ENCODE peak calls at places on chromosomes 4 and X, in nine cellular contexts. One of them, this sample, is unnamed.
A peak's percentile ranks its signal among the peaks of the same experiment; 100 is the strongest.

GRCh38 chr4:71186257-71186565 is 152.6 kb upstream of the SLC4A4 start:
- DNase-seq in ovary: no peak
- DNase-seq in fibroblast of the aortic adventitia: no peak
- DNase-seq in vagina: no peak
- DNase-seq in ascending aorta: no peak
- DNase-seq in AG04450: no peak
- DNase-seq in tibial nerve: no peak
- DNase-seq in fibroblast of lung: no peak
- DNase-seq in kidney epithelial cell: no peak
- DNase-seq in this sample: no peak

GRCh38 chrX:134603806-134604700 is 54.2 kb downstream of the PLAC1 start:
- DNase-seq in ovary: peak; percentile 41
- DNase-seq in fibroblast of the aortic adventitia: peak; percentile 95
- DNase-seq in vagina: no peak
- DNase-seq in ascending aorta: no peak
- DNase-seq in AG04450: peak; percentile 70
- DNase-seq in tibial nerve: no peak
- DNase-seq in fibroblast of lung: peak; percentile 93
- DNase-seq in kidney epithelial cell: no peak
- DNase-seq in this sample: peak; percentile 75

GRCh38 chr4:83454626-83455025 is 997 bp downstream of the HELQ start:
- DNase-seq in ovary: no peak
- DNase-seq in fibroblast of the aortic adventitia: peak; percentile 33
- DNase-seq in vagina: no peak
- DNase-seq in ascending aorta: no peak
- DNase-seq in AG04450: no peak
- DNase-seq in tibial nerve: no peak
- DNase-seq in fibroblast of lung: peak; percentile 16
- DNase-seq in kidney epithelial cell: no peak
- DNase-seq in this sample: peak; percentile 8

GRCh38 chr4:122652379-122652778 is 31.5 kb upstream of the IL21 start:
- DNase-seq in ovary: peak; percentile 37
- DNase-seq in fibroblast of the aortic adventitia: peak; percentile 88
- DNase-seq in vagina: no peak
- DNase-seq in ascending aorta: peak; percentile 61
- DNase-seq in AG04450: peak; percentile 44
- DNase-seq in tibial nerve: no peak
- DNase-seq in fibroblast of lung: peak; percentile 87
- DNase-seq in kidney epithelial cell: no peak
- DNase-seq in this sample: peak; percentile 79

GRCh38 chr4:4591071-4591470 is 49.2 kb upstream of the STX18 start:
- DNase-seq in ovary: no peak
- DNase-seq in fibroblast of the aortic adventitia: peak; percentile 27
- DNase-seq in vagina: no peak
- DNase-seq in ascending aorta: no peak
- DNase-seq in AG04450: no peak
- DNase-seq in tibial nerve: no peak
- DNase-seq in fibroblast of lung: no peak
- DNase-seq in kidney epithelial cell: no peak
- DNase-seq in this sample: no peak

GRCh38 chr4:53476232-53477037 is 99.0 kb downstream of the FIP1L1 start:
- DNase-seq in ovary: no peak
- DNase-seq in fibroblast of the aortic adventitia: peak; percentile 99
- DNase-seq in vagina: no peak
- DNase-seq in ascending aorta: peak; percentile 85
- DNase-seq in AG04450: peak; percentile 95
- DNase-seq in tibial nerve: no peak
- DNase-seq in fibroblast of lung: peak; percentile 97
- DNase-seq in kidney epithelial cell: peak; percentile 87
- DNase-seq in this sample: peak; percentile 96

GRCh38 chrX:13092455-13092941 is 48.1 kb upstream of the FAM9C start:
- DNase-seq in ovary: no peak
- DNase-seq in fibroblast of the aortic adventitia: no peak
- DNase-seq in vagina: no peak
- DNase-seq in ascending aorta: peak; percentile 70
- DNase-seq in AG04450: no peak
- DNase-seq in tibial nerve: no peak
- DNase-seq in fibroblast of lung: no peak
- DNase-seq in kidney epithelial cell: no peak
- DNase-seq in this sample: no peak

GRCh38 chr4:179569549-179569948 is 2127.3 kb upstream of the AGA start:
- DNase-seq in ovary: no peak
- DNase-seq in fibroblast of the aortic adventitia: no peak
- DNase-seq in vagina: no peak
- DNase-seq in ascending aorta: no peak
- DNase-seq in AG04450: no peak
- DNase-seq in tibial nerve: no peak
- DNase-seq in fibroblast of lung: no peak
- DNase-seq in kidney epithelial cell: no peak
- DNase-seq in this sample: no peak

GRCh38 chrX:139290310-139290709 is 240.2 kb upstream of the F9 start:
- DNase-seq in ovary: no peak
- DNase-seq in fibroblast of the aortic adventitia: no peak
- DNase-seq in vagina: no peak
- DNase-seq in ascending aorta: no peak
- DNase-seq in AG04450: no peak
- DNase-seq in tibial nerve: no peak
- DNase-seq in fibroblast of lung: no peak
- DNase-seq in kidney epithelial cell: peak; percentile 9
- DNase-seq in this sample: no peak

GRCh38 chrX:64570204-64570603 is 175.0 kb upstream of the MTMR8 start:
- DNase-seq in ovary: no peak
- DNase-seq in fibroblast of the aortic adventitia: no peak
- DNase-seq in vagina: no peak
- DNase-seq in ascending aorta: no peak
- DNase-seq in AG04450: no peak
- DNase-seq in tibial nerve: no peak
- DNase-seq in fibroblast of lung: no peak
- DNase-seq in kidney epithelial cell: no peak
- DNase-seq in this sample: no peak

GRCh38 chr4:183140911-183141320 is 41.9 kb downstream of the WWC2 start:
- DNase-seq in ovary: no peak
- DNase-seq in fibroblast of the aortic adventitia: peak; percentile 71
- DNase-seq in vagina: no peak
- DNase-seq in ascending aorta: no peak
- DNase-seq in AG04450: no peak
- DNase-seq in tibial nerve: no peak
- DNase-seq in fibroblast of lung: no peak
- DNase-seq in kidney epithelial cell: no peak
- DNase-seq in this sample: peak; percentile 77

GRCh38 chr4:176001171-176002006 is 64.3 kb upstream of the WDR17 start:
- DNase-seq in ovary: peak; percentile 26
- DNase-seq in fibroblast of the aortic adventitia: peak; percentile 11
- DNase-seq in vagina: no peak
- DNase-seq in ascending aorta: no peak
- DNase-seq in AG04450: no peak
- DNase-seq in tibial nerve: no peak
- DNase-seq in fibroblast of lung: peak; percentile 34
- DNase-seq in kidney epithelial cell: peak; percentile 10
- DNase-seq in this sample: peak; percentile 5

GRCh38 chrX:40580537-40581332 is at the start of gene ATP6AP2:
- DNase-seq in ovary: peak; percentile 90
- DNase-seq in fibroblast of the aortic adventitia: peak; percentile 91
- DNase-seq in vagina: peak; percentile 97
- DNase-seq in ascending aorta: peak; percentile 96
- DNase-seq in AG04450: peak; percentile 74
- DNase-seq in tibial nerve: peak; percentile 80
- DNase-seq in fibroblast of lung: peak; percentile 91
- DNase-seq in kidney epithelial cell: peak; percentile 70
- DNase-seq in this sample: peak; percentile 85

GRCh38 chrX:40579139-40579538 is 1.6 kb upstream of the ATP6AP2 start:
- DNase-seq in ovary: no peak
- DNase-seq in fibroblast of the aortic adventitia: no peak
- DNase-seq in vagina: no peak
- DNase-seq in ascending aorta: no peak
- DNase-seq in AG04450: no peak
- DNase-seq in tibial nerve: no peak
- DNase-seq in fibroblast of lung: no peak
- DNase-seq in kidney epithelial cell: no peak
- DNase-seq in this sample: no peak

GRCh38 chrX:40579880-40580536 is 762 bp upstream of the ATP6AP2 start:
- DNase-seq in ovary: no peak
- DNase-seq in fibroblast of the aortic adventitia: no peak
- DNase-seq in vagina: no peak
- DNase-seq in ascending aorta: no peak
- DNase-seq in AG04450: no peak
- DNase-seq in tibial nerve: no peak
- DNase-seq in fibroblast of lung: no peak
- DNase-seq in kidney epithelial cell: no peak
- DNase-seq in this sample: no peak

GRCh38 chrX:40578039-40578438 is 2.7 kb upstream of the ATP6AP2 start:
- DNase-seq in ovary: no peak
- DNase-seq in fibroblast of the aortic adventitia: no peak
- DNase-seq in vagina: no peak
- DNase-seq in ascending aorta: no peak
- DNase-seq in AG04450: no peak
- DNase-seq in tibial nerve: no peak
- DNase-seq in fibroblast of lung: no peak
- DNase-seq in kidney epithelial cell: no peak
- DNase-seq in this sample: no peak

GRCh38 chrX:40581333-40581910 is 652 bp downstream of the ATP6AP2 start:
- DNase-seq in ovary: no peak
- DNase-seq in fibroblast of the aortic adventitia: peak; percentile 15
- DNase-seq in vagina: no peak
- DNase-seq in ascending aorta: no peak
- DNase-seq in AG04450: no peak
- DNase-seq in tibial nerve: no peak
- DNase-seq in fibroblast of lung: peak; percentile 11
- DNase-seq in kidney epithelial cell: no peak
- DNase-seq in this sample: peak; percentile 1
- TF ChIP-seq CTCF in ovary: no peak
- TF ChIP-seq CTCF in fibroblast of the aortic adventitia: no peak
- TF ChIP-seq CTCF in vagina: no peak
- TF ChIP-seq CTCF in ascending aorta: no peak
- TF ChIP-seq CTCF in AG04450: no peak
- TF ChIP-seq CTCF in tibial nerve: no peak
- TF ChIP-seq CTCF in fibroblast of lung: no peak
- TF ChIP-seq CTCF in kidney epithelial cell: no peak
- TF ChIP-seq CTCF in this sample: no peak

DNA sequence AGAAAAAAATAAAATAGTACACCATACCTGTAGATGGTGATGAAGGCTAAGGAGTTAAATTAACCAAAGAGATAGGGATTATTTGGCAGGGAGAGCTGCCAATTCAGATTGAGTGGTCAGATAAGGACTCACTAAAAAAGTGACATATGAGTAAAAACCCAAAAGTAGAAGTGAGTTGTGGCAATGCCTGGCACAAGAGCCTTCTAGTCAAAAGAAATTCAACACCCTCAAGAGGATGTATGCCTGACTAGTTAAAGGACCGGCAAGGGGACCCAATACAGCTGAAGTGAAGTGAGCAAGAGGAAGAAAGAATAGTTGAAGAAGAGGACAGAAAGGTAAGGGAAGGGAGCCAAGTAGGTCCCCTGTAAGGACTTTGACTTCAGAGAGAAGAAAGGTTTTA is 34.9 kb downstream of the ELF2 start:
- DNase-seq in ovary: no peak
- DNase-seq in fibroblast of the aortic adventitia: no peak
- DNase-seq in vagina: no peak
- DNase-seq in ascending aorta: no peak
- DNase-seq in AG04450: no peak
- DNase-seq in tibial nerve: no peak
- DNase-seq in fibroblast of lung: no peak
- DNase-seq in kidney epithelial cell: no peak
- DNase-seq in this sample: no peak
- H3K4me3 ChIP-seq in ovary: no peak overlapping the region
- H3K4me3 ChIP-seq in fibroblast of the aortic adventitia: no peak overlapping the region
- H3K4me3 ChIP-seq in vagina: no peak overlapping the region
- H3K4me3 ChIP-seq in ascending aorta: no peak overlapping the region
- H3K4me3 ChIP-seq in AG04450: no peak overlapping the region
- H3K4me3 ChIP-seq in tibial nerve: no peak overlapping the region
- H3K4me3 ChIP-seq in fibroblast of lung: no peak overlapping the region
- H3K4me3 ChIP-seq in kidney epithelial cell: no peak overlapping the region
- H3K4me3 ChIP-seq in this sample: no peak overlapping the region

DNA sequence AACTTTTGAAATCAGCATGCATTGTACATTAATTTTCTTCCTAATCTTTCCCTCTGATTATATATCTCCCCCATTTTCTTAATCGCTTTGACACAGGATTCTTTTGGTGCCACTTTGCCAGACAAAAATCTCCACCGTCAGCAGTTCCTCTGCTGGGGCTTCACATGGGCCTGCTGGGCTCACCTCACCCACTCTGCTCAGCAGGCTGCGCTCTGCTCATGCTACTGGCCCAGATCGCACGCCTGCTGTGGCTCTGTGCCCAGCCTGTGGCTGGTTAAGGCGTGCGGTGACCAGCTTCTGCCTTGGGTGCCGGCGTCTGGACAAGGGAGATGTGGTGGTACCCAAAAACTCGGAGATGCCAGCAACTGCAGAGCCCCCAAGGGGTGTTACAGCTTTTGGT is 31.1 kb downstream of the UCHL1 start:
- DNase-seq in ovary: no peak
- DNase-seq in fibroblast of the aortic adventitia: no peak
- DNase-seq in vagina: no peak
- DNase-seq in ascending aorta: no peak
- DNase-seq in AG04450: no peak
- DNase-seq in tibial nerve: no peak
- DNase-seq in fibroblast of lung: no peak
- DNase-seq in kidney epithelial cell: no peak
- DNase-seq in this sample: no peak
- TF ChIP-seq CTCF in ovary: no peak
- TF ChIP-seq CTCF in fibroblast of the aortic adventitia: no peak
- TF ChIP-seq CTCF in vagina: no peak
- TF ChIP-seq CTCF in ascending aorta: no peak
- TF ChIP-seq CTCF in AG04450: no peak
- TF ChIP-seq CTCF in tibial nerve: no peak
- TF ChIP-seq CTCF in fibroblast of lung: no peak
- TF ChIP-seq CTCF in kidney epithelial cell: no peak
- TF ChIP-seq CTCF in this sample: no peak

GRCh38 chr4:143384381-143384994 is 47.8 kb downstream of the GAB1 start:
- DNase-seq in ovary: no peak
- DNase-seq in fibroblast of the aortic adventitia: peak; percentile 82
- DNase-seq in vagina: no peak
- DNase-seq in ascending aorta: peak; percentile 84
- DNase-seq in AG04450: no peak
- DNase-seq in tibial nerve: no peak
- DNase-seq in fibroblast of lung: peak; percentile 84
- DNase-seq in kidney epithelial cell: no peak
- DNase-seq in this sample: no peak

GRCh38 chr4:143382539-143382938 is 45.9 kb downstream of the GAB1 start:
- DNase-seq in ovary: no peak
- DNase-seq in fibroblast of the aortic adventitia: peak; percentile 58
- DNase-seq in vagina: no peak
- DNase-seq in ascending aorta: no peak
- DNase-seq in AG04450: no peak
- DNase-seq in tibial nerve: no peak
- DNase-seq in fibroblast of lung: peak; percentile 35
- DNase-seq in kidney epithelial cell: no peak
- DNase-seq in this sample: peak; percentile 14

GRCh38 chr4:143380651-143381050 is 44.0 kb downstream of the GAB1 start:
- DNase-seq in ovary: no peak
- DNase-seq in fibroblast of the aortic adventitia: no peak
- DNase-seq in vagina: no peak
- DNase-seq in ascending aorta: no peak
- DNase-seq in AG04450: no peak
- DNase-seq in tibial nerve: no peak
- DNase-seq in fibroblast of lung: peak; percentile 70
- DNase-seq in kidney epithelial cell: no peak
- DNase-seq in this sample: no peak

GRCh38 chr4:143377635-143378099 is 41.0 kb downstream of the GAB1 start:
- DNase-seq in ovary: no peak
- DNase-seq in fibroblast of the aortic adventitia: peak; percentile 34
- DNase-seq in vagina: no peak
- DNase-seq in ascending aorta: no peak
- DNase-seq in AG04450: no peak
- DNase-seq in tibial nerve: no peak
- DNase-seq in fibroblast of lung: no peak
- DNase-seq in kidney epithelial cell: no peak
- DNase-seq in this sample: no peak

GRCh38 chr4:143381171-143382118 is 44.8 kb downstream of the GAB1 start:
- DNase-seq in ovary: peak; percentile 84
- DNase-seq in fibroblast of the aortic adventitia: peak; percentile 86
- DNase-seq in vagina: no peak
- DNase-seq in ascending aorta: peak; percentile 95
- DNase-seq in AG04450: peak; percentile 49
- DNase-seq in tibial nerve: peak; percentile 73
- DNase-seq in fibroblast of lung: peak; percentile 88
- DNase-seq in kidney epithelial cell: peak; percentile 39
- DNase-seq in this sample: peak; percentile 94
- H3K4me3 ChIP-seq in ovary: no peak overlapping the region
- H3K4me3 ChIP-seq in fibroblast of the aortic adventitia: no peak overlapping the region
- H3K4me3 ChIP-seq in vagina: no peak overlapping the region
- H3K4me3 ChIP-seq in ascending aorta: no peak overlapping the region
- H3K4me3 ChIP-seq in AG04450: peak overlapping the region; percentile 7
- H3K4me3 ChIP-seq in tibial nerve: no peak overlapping the region
- H3K4me3 ChIP-seq in fibroblast of lung: peak overlapping the region; percentile 15
- H3K4me3 ChIP-seq in kidney epithelial cell: no peak overlapping the region
- H3K4me3 ChIP-seq in this sample: no peak overlapping the region

This sample was measured in brain microvascular endothelial cell.